ENCODE peak calls at places on chromosomes 2 and 18, in six cellular contexts. One of them, this sample, is unnamed.

GRCh38 chr2:17171446-17172049 is 346.7 kb downstream of the RAD51AP2 start:
- DNase-seq in fibroblast of lung: peak; percentile 39
- DNase-seq in right cardiac atrium: no peak
- DNase-seq in HCT116: peak; percentile 29
- DNase-seq in stomach: peak; percentile 27
- DNase-seq in naive thymus-derived CD4-positive, alpha-beta T cell: no peak
- DNase-seq in this sample: no peak

GRCh38 chr2:149050188-149050587 is 11.7 kb downstream of the LYPD6B start:
- DNase-seq in fibroblast of lung: peak; percentile 29
- DNase-seq in stomach: no peak
- DNase-seq in right cardiac atrium: no peak
- DNase-seq in HCT116: no peak
- DNase-seq in naive thymus-derived CD4-positive, alpha-beta T cell: no peak
- DNase-seq in this sample: no peak

GRCh38 chr18:49368161-49368875 is 92.1 kb downstream of the DYM start:
- DNase-seq in naive thymus-derived CD4-positive, alpha-beta T cell: no peak
- DNase-seq in HCT116: no peak
- DNase-seq in right cardiac atrium: no peak
- DNase-seq in fibroblast of lung: no peak
- DNase-seq in stomach: peak; percentile 50
- DNase-seq in this sample: no peak

GRCh38 chr2:168312036-168312822 is 64.8 kb upstream of the STK39 start:
- DNase-seq in fibroblast of lung: peak; percentile 28
- DNase-seq in HCT116: no peak
- DNase-seq in right cardiac atrium: no peak
- DNase-seq in naive thymus-derived CD4-positive, alpha-beta T cell: no peak
- DNase-seq in stomach: no peak
- DNase-seq in this sample: no peak

GRCh38 chr2:47098953-47099352 is 56.2 kb downstream of the STPG4 start:
- DNase-seq in fibroblast of lung: no peak
- DNase-seq in stomach: no peak
- DNase-seq in naive thymus-derived CD4-positive, alpha-beta T cell: no peak
- DNase-seq in HCT116: no peak
- DNase-seq in right cardiac atrium: no peak
- DNase-seq in this sample: no peak

GRCh38 chr2:121849236-121849635 is 93.8 kb downstream of the TSN start:
- DNase-seq in fibroblast of lung: no peak
- DNase-seq in naive thymus-derived CD4-positive, alpha-beta T cell: no peak
- DNase-seq in stomach: no peak
- DNase-seq in right cardiac atrium: no peak
- DNase-seq in HCT116: no peak
- DNase-seq in this sample: no peak

GRCh38 chr2:128504242-128505149 is 185.8 kb upstream of the HS6ST1 start:
- DNase-seq in fibroblast of lung: no peak
- DNase-seq in stomach: peak; percentile 17
- DNase-seq in HCT116: no peak
- DNase-seq in right cardiac atrium: no peak
- DNase-seq in naive thymus-derived CD4-positive, alpha-beta T cell: no peak
- DNase-seq in this sample: no peak

GRCh38 chr2:217851191-217852020 is 151.4 kb downstream of the TNS1 start:
- DNase-seq in fibroblast of lung: peak; percentile 79
- DNase-seq in stomach: no peak
- DNase-seq in HCT116: no peak
- DNase-seq in naive thymus-derived CD4-positive, alpha-beta T cell: no peak
- DNase-seq in right cardiac atrium: peak; percentile 60
- DNase-seq in this sample: no peak

GRCh38 chr2:120514521-120514920 is 168.6 kb downstream of the INHBB start:
- DNase-seq in right cardiac atrium: no peak
- DNase-seq in fibroblast of lung: no peak
- DNase-seq in stomach: no peak
- DNase-seq in naive thymus-derived CD4-positive, alpha-beta T cell: no peak
- DNase-seq in HCT116: no peak
- DNase-seq in this sample: no peak

GRCh38 chr2:120511546-120512320 is 165.8 kb downstream of the INHBB start:
- DNase-seq in HCT116: no peak
- DNase-seq in right cardiac atrium: no peak
- DNase-seq in stomach: no peak
- DNase-seq in fibroblast of lung: no peak
- DNase-seq in naive thymus-derived CD4-positive, alpha-beta T cell: no peak
- DNase-seq in this sample: no peak

GRCh38 chr2:120512321-120512710 is 166.4 kb downstream of the INHBB start:
- DNase-seq in naive thymus-derived CD4-positive, alpha-beta T cell: no peak
- DNase-seq in stomach: no peak
- DNase-seq in HCT116: no peak
- DNase-seq in right cardiac atrium: no peak
- DNase-seq in fibroblast of lung: no peak
- DNase-seq in this sample: no peak

GRCh38 chr2:120515759-120516295 is 169.9 kb downstream of the INHBB start:
- DNase-seq in fibroblast of lung: no peak
- DNase-seq in HCT116: no peak
- DNase-seq in stomach: no peak
- DNase-seq in right cardiac atrium: no peak
- DNase-seq in naive thymus-derived CD4-positive, alpha-beta T cell: no peak
- DNase-seq in this sample: no peak

GRCh38 chr2:120513776-120514357 is 167.9 kb downstream of the INHBB start:
- DNase-seq in fibroblast of lung: no peak
- DNase-seq in HCT116: no peak
- DNase-seq in naive thymus-derived CD4-positive, alpha-beta T cell: no peak
- DNase-seq in stomach: no peak
- DNase-seq in right cardiac atrium: no peak
- DNase-seq in this sample: no peak
- H3K4me1 ChIP-seq in fibroblast of lung: no peaks in the 10 kb centered on the region
- H3K4me1 ChIP-seq in HCT116: peaks cover 4% of the 10 kb centered on the region
- H3K4me1 ChIP-seq in naive thymus-derived CD4-positive, alpha-beta T cell: no peaks in the 10 kb centered on the region
- H3K4me1 ChIP-seq in stomach: no peaks in the 10 kb centered on the region
- H3K4me1 ChIP-seq in right cardiac atrium: peaks cover 4% of the 10 kb centered on the region
- H3K4me1 ChIP-seq in this sample: peaks cover 4% of the 10 kb centered on the region

DNA sequence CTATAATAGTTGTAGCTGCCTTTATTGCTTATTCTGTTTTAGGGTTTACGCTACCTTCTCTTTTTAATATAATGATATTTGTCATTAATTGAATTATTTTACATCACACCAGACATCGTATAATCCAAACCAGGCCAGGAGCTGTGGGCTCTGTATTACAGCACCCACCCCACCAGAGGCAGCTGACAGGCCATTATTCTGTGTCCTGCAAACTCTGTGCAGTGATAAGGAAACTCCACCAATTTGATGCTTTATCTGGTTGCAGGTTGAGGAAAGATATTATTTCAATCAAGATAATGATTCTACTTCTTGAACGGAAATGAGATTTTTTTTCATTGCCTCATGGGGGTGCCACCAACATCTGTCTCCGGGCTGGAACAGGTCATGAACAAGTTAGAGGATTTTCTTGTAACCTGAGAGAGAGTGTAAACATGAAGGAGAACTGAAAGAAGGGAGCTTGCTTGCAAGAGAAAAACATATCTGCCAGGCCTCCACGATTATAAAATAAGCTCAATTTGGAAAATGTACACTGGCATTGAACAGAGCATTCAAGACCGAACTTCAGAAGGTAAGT is 227.2 kb downstream of the ZBTB7C start:
- DNase-seq in fibroblast of lung: no peak
- DNase-seq in HCT116: no peak
- DNase-seq in stomach: no peak
- DNase-seq in naive thymus-derived CD4-positive, alpha-beta T cell: no peak
- DNase-seq in right cardiac atrium: no peak
- DNase-seq in this sample: no peak
- H3K4me3 ChIP-seq in fibroblast of lung: no peak overlapping the region
- H3K4me3 ChIP-seq in HCT116: no peak overlapping the region
- H3K4me3 ChIP-seq in stomach: no peak overlapping the region
- H3K4me3 ChIP-seq in naive thymus-derived CD4-positive, alpha-beta T cell: no peak overlapping the region
- H3K4me3 ChIP-seq in right cardiac atrium: no peak overlapping the region
- H3K4me3 ChIP-seq in this sample: no peak overlapping the region

DNA sequence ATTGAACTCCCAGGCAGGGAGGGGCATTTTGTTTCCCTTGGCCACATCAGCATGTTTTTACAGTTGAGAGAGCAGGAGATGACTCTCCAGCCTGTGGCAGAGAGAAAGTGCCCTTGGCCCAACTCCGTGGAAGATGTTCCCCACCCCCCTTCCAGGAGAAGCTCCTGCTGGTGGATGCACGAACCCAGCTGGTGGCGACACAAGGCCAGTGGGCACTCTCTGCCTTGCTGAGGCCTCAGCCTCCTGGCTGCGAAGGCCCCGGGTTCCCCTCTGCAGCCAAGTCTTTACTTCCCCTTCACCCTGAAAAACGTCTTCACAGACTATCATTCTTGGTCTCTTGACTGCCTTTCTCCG is 265.4 kb downstream of the ANAPC1 start:
- DNase-seq in HCT116: no peak
- DNase-seq in right cardiac atrium: peak; percentile 31
- DNase-seq in naive thymus-derived CD4-positive, alpha-beta T cell: no peak
- DNase-seq in fibroblast of lung: peak; percentile 58
- DNase-seq in stomach: no peak
- DNase-seq in this sample: no peak
- H3K4me1 ChIP-seq in HCT116: peaks cover 21% of the 10 kb centered on the region
- H3K4me1 ChIP-seq in right cardiac atrium: peaks cover 4% of the 10 kb centered on the region
- H3K4me1 ChIP-seq in naive thymus-derived CD4-positive, alpha-beta T cell: no peaks in the 10 kb centered on the region
- H3K4me1 ChIP-seq in fibroblast of lung: peaks cover 8% of the 10 kb centered on the region
- H3K4me1 ChIP-seq in stomach: peaks cover 4% of the 10 kb centered on the region
- H3K4me1 ChIP-seq in this sample: peaks cover 21% of the 10 kb centered on the region

DNA sequence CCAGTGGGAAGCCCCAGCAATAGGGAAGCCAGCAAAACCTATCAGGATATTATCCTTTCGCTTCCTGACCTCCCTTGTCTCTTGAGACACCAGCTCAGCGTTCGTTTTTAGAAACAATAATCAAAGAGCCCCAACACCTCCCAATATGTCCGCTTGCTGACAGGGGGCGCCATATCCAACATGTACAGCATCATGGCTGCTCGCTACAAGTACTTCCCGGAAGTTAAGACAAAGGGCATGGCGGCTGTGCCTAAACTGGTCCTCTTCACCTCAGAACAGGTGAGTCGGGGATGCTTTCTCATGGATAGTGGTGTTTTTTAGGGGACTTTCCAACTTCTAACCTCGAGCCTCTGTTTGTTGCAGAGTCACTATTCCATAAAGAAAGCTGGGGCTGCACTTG is 28.7 kb downstream of the GAD1 start:
- DNase-seq in fibroblast of lung: no peak
- DNase-seq in stomach: no peak
- DNase-seq in right cardiac atrium: no peak
- DNase-seq in naive thymus-derived CD4-positive, alpha-beta T cell: no peak
- DNase-seq in HCT116: peak; percentile 10
- DNase-seq in this sample: no peak
- H3K4me3 ChIP-seq in fibroblast of lung: no peak overlapping the region
- H3K4me3 ChIP-seq in stomach: no peak overlapping the region
- H3K4me3 ChIP-seq in right cardiac atrium: no peak overlapping the region
- H3K4me3 ChIP-seq in naive thymus-derived CD4-positive, alpha-beta T cell: no peak overlapping the region
- H3K4me3 ChIP-seq in HCT116: no peak overlapping the region
- H3K4me3 ChIP-seq in this sample: no peak overlapping the region

DNA sequence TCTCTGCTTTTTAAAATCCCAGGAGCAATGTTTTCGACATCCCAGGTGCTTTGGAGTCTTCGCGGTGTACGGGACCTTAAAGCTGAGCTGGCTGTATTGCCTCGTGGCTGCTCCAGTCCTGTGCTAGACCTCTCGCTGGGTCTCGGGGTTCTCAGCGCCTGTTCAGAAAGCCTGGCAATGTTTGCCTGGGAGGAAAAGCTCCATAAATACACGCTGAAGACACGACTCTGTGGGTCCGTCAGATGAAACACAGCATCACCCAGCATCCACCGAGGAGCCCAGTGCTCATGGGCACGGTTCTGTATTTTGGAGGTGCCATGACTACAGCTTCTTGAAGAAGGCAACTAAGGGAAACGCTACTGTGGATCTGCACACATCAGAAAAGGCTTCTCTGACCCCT is 21.6 kb downstream of the MBP start:
- DNase-seq in stomach: no peak
- DNase-seq in right cardiac atrium: no peak
- DNase-seq in naive thymus-derived CD4-positive, alpha-beta T cell: no peak
- DNase-seq in HCT116: no peak
- DNase-seq in fibroblast of lung: no peak
- DNase-seq in this sample: no peak
- H3K4me1 ChIP-seq in stomach: peaks cover 52% of the 10 kb centered on the region
- H3K4me1 ChIP-seq in right cardiac atrium: peaks cover 16% of the 10 kb centered on the region
- H3K4me1 ChIP-seq in naive thymus-derived CD4-positive, alpha-beta T cell: peaks cover 64% of the 10 kb centered on the region
- H3K4me1 ChIP-seq in HCT116: peaks cover 27% of the 10 kb centered on the region
- H3K4me1 ChIP-seq in fibroblast of lung: peaks cover 18% of the 10 kb centered on the region
- H3K4me1 ChIP-seq in this sample: peaks cover 83% of the 10 kb centered on the region

DNA sequence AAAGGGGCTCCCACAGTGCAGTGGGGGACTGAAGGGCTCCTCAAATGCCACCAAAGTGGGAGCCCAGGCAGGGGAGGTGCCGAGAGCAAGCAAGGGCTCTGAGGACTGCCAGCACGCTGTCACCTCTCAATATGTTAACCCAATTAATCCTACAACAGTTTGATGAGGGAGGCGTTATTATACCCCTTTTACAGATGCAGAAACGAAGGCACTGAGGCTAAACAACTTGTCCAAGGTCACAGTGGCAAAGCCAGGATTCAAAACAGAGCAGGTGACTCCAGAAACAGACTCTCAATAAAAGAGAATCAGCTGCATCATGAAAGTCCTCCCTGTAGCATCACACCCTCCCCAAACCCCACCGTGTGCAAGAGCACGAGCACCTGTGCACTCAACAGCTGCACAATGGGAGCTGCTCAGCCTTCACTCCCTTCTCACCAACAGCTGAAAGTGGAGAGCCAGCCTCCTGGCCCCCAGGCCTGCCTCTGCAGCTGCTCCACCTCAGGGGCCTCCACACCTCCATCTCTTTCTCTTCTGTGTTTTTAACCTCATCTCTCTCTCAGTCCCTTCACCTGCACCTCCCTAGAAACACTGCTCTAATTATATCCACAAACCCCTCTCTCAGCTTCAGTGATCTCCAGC is 8.1 kb downstream of the NPC1 start:
- DNase-seq in stomach: no peak
- DNase-seq in HCT116: no peak
- DNase-seq in right cardiac atrium: no peak
- DNase-seq in fibroblast of lung: no peak
- DNase-seq in naive thymus-derived CD4-positive, alpha-beta T cell: no peak
- DNase-seq in this sample: no peak
- H3K4me3 ChIP-seq in stomach: no peak overlapping the region
- H3K4me3 ChIP-seq in HCT116: no peak overlapping the region
- H3K4me3 ChIP-seq in right cardiac atrium: no peak overlapping the region
- H3K4me3 ChIP-seq in fibroblast of lung: no peak overlapping the region
- H3K4me3 ChIP-seq in naive thymus-derived CD4-positive, alpha-beta T cell: no peak overlapping the region
- H3K4me3 ChIP-seq in this sample: no peak overlapping the region

DNA sequence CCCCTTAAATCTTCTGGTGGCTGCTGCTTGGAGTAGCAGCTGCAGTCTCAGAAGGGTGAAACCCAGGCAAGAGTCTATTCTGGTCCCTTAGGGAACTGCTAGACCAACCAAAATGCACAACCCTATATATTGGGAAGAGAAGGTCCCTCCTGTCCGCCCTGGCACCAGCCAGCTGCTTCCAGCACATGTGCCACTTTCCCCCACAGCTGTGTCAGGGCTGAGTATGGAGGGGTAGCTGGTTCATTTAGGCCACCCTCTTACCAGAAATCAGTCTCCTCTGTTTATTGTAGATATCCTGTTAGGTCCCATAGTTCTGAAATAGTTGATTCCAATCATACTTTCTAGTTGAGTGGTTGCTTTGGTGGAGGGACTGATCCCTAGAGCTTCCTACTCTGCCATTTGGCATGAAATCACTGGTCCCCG is 68.9 kb downstream of the BIRC6 start:
- DNase-seq in right cardiac atrium: no peak
- DNase-seq in fibroblast of lung: peak; percentile 52
- DNase-seq in stomach: no peak
- DNase-seq in naive thymus-derived CD4-positive, alpha-beta T cell: no peak
- DNase-seq in HCT116: no peak
- DNase-seq in this sample: no peak
- H3K4me1 ChIP-seq in right cardiac atrium: peaks cover 9% of the 10 kb centered on the region
- H3K4me1 ChIP-seq in fibroblast of lung: peaks cover 12% of the 10 kb centered on the region
- H3K4me1 ChIP-seq in stomach: peaks cover 16% of the 10 kb centered on the region
- H3K4me1 ChIP-seq in naive thymus-derived CD4-positive, alpha-beta T cell: peaks cover 5% of the 10 kb centered on the region
- H3K4me1 ChIP-seq in HCT116: peaks cover 5% of the 10 kb centered on the region
- H3K4me1 ChIP-seq in this sample: peaks cover 46% of the 10 kb centered on the region

This sample was measured in left ventricle myocardium inferior.